ENCODE peak calls at places on chromosome 7, in ten cellular contexts. A, W, D, Y, Z, P, G, H, K and B are unnamed samples.

GRCh38 chr7:3937564-3937963 is 636.5 kb downstream of the SDK1 start:
- DNase-seq in W (no peak), P (no peak), G (no peak), Y (no peak), A (no peak), D (no peak), H (no peak), Z (no peak), K (peak), B (no peak)

GRCh38 chr7:24370541-24370940 is 86.6 kb downstream of the NPY start:
- DNase-seq in A (no peak), D (no peak), W (no peak), Y (no peak), G (no peak), H (no peak), Z (no peak), P (no peak), K (no peak), B (no peak)

GRCh38 chr7:111400088-111400487 is 162.2 kb downstream of the IMMP2L start:
- DNase-seq in P (no peak), Z (no peak), H (no peak), Y (no peak), D (no peak), W (no peak), G (no peak), K (no peak), A (no peak), B (no peak)

GRCh38 chr7:141704741-141705140 is 2.8 kb upstream of the DENND11 start:
- DNase-seq in W (no peak), K (no peak), D (no peak), Z (no peak), P (no peak), A (no peak), Y (no peak), H (no peak), G (no peak), B (no peak)

GRCh38 chr7:54559401-54559800 is 17.2 kb downstream of the VSTM2A start:
- DNase-seq in A (no peak), H (no peak), K (no peak), Y (no peak), W (no peak), P (no peak), Z (no peak), D (no peak), G (no peak), B (no peak)

GRCh38 chr7:82335927-82336326 is 107.7 kb downstream of the CACNA2D1 start:
- DNase-seq in W (no peak), Z (no peak), P (no peak), H (no peak), K (no peak), Y (no peak), A (peak), G (no peak), D (no peak), B (no peak)

GRCh38 chr7:55173671-55174070 is 154.9 kb downstream of the EGFR start:
- DNase-seq in G (no peak), Z (no peak), H (no peak), A (no peak), K (no peak), W (no peak), P (no peak), D (no peak), Y (no peak), B (no peak)

GRCh38 chr7:19919156-19920085 is 146.0 kb upstream of the TMEM196 start:
- DNase-seq in Z (no peak), W (no peak), D (no peak), K (no peak), P (no peak), Y (no peak), H (no peak), G (no peak), A (no peak), B (no peak)

DNA sequence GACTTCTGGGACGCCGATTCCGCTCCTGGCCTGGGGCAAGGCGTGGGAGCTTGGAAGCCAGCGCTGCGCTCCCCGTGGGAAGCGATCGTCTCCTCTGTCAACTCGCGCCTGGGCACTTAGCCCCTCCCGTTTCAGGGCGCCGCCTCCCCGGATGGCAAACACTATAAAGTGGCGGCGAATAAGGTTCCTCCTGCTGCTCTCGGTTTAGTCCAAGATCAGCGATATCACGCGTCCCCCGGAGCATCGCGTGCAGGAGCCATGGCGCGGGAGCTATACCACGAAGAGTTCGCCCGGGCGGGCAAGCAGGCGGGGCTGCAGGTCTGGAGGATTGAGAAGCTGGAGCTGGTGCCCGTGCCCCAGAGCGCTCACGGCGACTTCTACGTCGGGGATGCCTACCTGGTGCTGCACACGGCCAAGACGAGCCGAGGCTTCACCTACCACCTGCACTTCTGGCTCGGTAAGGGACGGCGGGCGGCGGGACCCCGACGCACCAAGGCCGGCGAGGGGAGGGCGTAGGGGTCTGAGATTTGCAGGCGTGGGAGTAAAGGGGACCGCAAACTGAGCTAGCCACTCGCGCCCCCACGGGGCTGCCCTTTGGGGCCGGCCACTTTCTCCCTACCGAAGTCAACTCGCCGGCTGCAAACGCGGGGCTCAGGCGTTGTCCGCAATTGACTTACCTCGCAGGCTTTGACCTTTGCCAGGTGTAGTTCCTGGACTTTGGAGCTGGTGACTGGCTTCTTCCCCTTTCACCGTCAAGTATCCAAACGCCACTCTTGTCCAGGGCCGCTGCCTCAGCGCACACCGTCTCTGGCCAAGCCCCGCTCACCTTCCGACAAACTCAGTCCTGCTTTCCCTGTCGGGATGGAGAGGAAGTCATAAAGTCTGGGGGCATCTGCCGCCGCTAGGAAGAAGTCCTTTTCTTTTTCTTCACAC is at the start of gene SCIN:
- DNase-seq in D (no peak), Y (peak), Z (no peak), G (no peak), H (peak), A (peak), W (peak), P (peak), K (peak), B (peak)
- TF ChIP-seq POLR2A in D (no peak), Y (peak), Z (no peak), G (no peak), H (no peak), A (no peak), W (peak), P (no peak), K (no peak), B (no peak)

GRCh38 chr7:78634073-78634472 is 819.4 kb downstream of the MAGI2 start:
- DNase-seq in H (no peak), Z (no peak), K (no peak), W (no peak), G (no peak), A (no peak), Y (no peak), P (no peak), D (no peak), B (no peak)
- TF ChIP-seq EP300 in H (no peak), Z (no peak), K (no peak), W (no peak), G (no peak), A (no peak), Y (no peak), P (no peak), D (no peak), B (no peak)

GRCh38 chr7:37495574-37496184 is 47.0 kb upstream of the ELMO1 start:
- DNase-seq in G (no peak), Z (peak), A (peak), K (no peak), H (no peak), Y (no peak), P (no peak), W (no peak), D (no peak), B (no peak)
- H3K27ac ChIP-seq in G (no peak), Z (no peak), A (no peak), K (no peak), H (no peak), Y (no peak), P (no peak), W (no peak), D (no peak), B (no peak)

GRCh38 chr7:123792547-123792946 is 43.7 kb upstream of the WASL start:
- DNase-seq in H (no peak), Z (no peak), A (no peak), W (no peak), K (no peak), G (no peak), P (no peak), Y (no peak), D (no peak), B (no peak)

GRCh38 chr7:123789200-123789784 is 40.5 kb upstream of the WASL start:
- DNase-seq in A (no peak), P (no peak), W (no peak), G (no peak), K (no peak), Y (no peak), H (no peak), D (no peak), Z (no peak), B (no peak)

GRCh38 chr7:123789817-123790216 is 41.0 kb upstream of the WASL start:
- DNase-seq in H (no peak), Z (no peak), K (no peak), G (no peak), D (no peak), P (no peak), W (no peak), Y (no peak), A (no peak), B (no peak)

GRCh38 chr7:123788584-123788983 is 39.8 kb upstream of the WASL start:
- DNase-seq in W (no peak), P (no peak), Y (no peak), H (no peak), A (no peak), K (no peak), G (no peak), D (no peak), Z (no peak), B (no peak)

DNA sequence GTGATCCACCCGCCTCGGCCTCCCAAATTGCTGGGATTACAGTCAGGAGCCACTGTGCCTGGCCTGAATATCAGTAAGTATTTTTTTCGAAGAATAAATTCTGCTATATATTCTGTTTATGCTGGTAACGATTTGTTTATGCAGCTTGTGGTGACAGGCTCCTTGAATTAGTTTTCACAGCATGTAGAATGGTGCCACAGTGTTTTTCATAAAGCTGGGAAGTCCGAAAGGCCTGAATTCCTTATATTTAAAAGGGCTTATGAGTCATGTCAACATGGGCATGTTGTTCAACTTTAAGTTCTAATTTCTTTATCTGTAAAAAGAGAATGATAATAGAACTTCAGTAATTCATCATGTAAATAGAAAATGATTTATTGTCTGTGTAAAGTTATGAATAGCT is 42.2 kb upstream of the WASL start:
- DNase-seq in Y (no peak), W (no peak), A (no peak), H (no peak), D (no peak), G (no peak), K (no peak), P (no peak), Z (no peak), B (no peak)
- TF ChIP-seq POLR2A in Y (no peak), W (no peak), A (no peak), H (no peak), D (no peak), G (no peak), K (no peak), P (no peak), Z (no peak), B (no peak)